ENCODE peak calls at places on chromosomes 11 and 22, in four cellular contexts. G, R, U and Y are unnamed samples.

GRCh38 chr11:75203641-75204011 is 36.9 kb upstream of the TPBGL start:
- DNase-seq in G (no peak), R (no peak), U (no peak), Y (no peak)

GRCh38 chr22:47784367-47784983 is 1022.0 kb downstream of the TBC1D22A start:
- DNase-seq in G (no peak), R (no peak), U (peak; percentile 43), Y (no peak)

GRCh38 chr11:111946499-111946898 is 9.4 kb downstream of the DIXDC1 start:
- DNase-seq in G (no peak), R (no peak), U (no peak), Y (peak; percentile 51)

GRCh38 chr11:74559110-74559933 is 33.1 kb upstream of the POLD3 start:
- DNase-seq in G (peak; percentile 55), R (no peak), U (no peak), Y (peak; percentile 18)

GRCh38 chr11:118251858-118252652 is at the start of gene MPZL3:
- DNase-seq in G (peak; percentile 44), R (peak; percentile 91), U (no peak), Y (peak; percentile 76)

GRCh38 chr11:74380746-74381439 is 17.3 kb downstream of the PGM2L1 start:
- DNase-seq in G (no peak), R (no peak), U (no peak), Y (no peak)

GRCh38 chr11:130024356-130024755 is 21.7 kb upstream of the PRDM10 start:
- DNase-seq in G (no peak), R (no peak), U (no peak), Y (no peak)

GRCh38 chr11:123176785-123177184 is 18.3 kb downstream of the CLMP start:
- DNase-seq in G (no peak), R (no peak), U (no peak), Y (no peak)

DNA sequence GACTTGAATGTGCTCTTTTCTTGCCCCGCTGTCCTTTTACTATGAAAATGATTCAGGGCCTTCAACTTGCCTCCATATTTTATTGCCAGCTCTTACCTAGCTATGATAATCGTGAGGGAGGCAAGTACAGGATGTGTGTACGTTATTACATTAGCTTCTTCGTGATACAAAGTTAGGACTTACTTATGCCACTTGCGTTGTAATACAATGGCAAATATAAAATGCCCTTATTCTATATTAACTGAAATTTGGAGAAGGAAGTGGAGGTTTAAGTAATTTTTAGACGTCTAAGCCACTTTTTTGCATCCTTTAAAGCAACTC is 10.8 kb upstream of the CCT8L2 start:
- DNase-seq in G (no peak), R (no peak), U (no peak), Y (no peak)
- H3K4me3 ChIP-seq in G (no peak overlapping the region), R (no peak overlapping the region), U (peak overlapping the region; percentile 71), Y (no peak overlapping the region)

GRCh38 chr11:133919330-133920108 is 37.2 kb downstream of the IGSF9B start:
- DNase-seq in G (no peak), R (no peak), U (no peak), Y (no peak)
- H3K4me3 ChIP-seq in G (no peak overlapping the region), R (no peak overlapping the region), U (no peak overlapping the region), Y (no peak overlapping the region)

GRCh38 chr22:31139866-31140716 is at the start of gene PLA2G3:
- DNase-seq in G (peak; percentile 60), R (no peak), U (no peak), Y (peak; percentile 33)
- H3K4me3 ChIP-seq in G (no peak within 1 kb of the TSS), R (no peak within 1 kb of the TSS), U (no peak within 1 kb of the TSS), Y (no peak within 1 kb of the TSS)

GRCh38 chr11:121417607-121418006 is 34.5 kb upstream of the SORL1 start:
- DNase-seq in G (no peak), R (no peak), U (no peak), Y (no peak)

GRCh38 chr11:121420398-121420797 is 31.7 kb upstream of the SORL1 start:
- DNase-seq in G (no peak), R (no peak), U (no peak), Y (no peak)

GRCh38 chr11:121416909-121417567 is 35.1 kb upstream of the SORL1 start:
- DNase-seq in G (peak; percentile 48), R (peak; percentile 41), U (peak; percentile 90), Y (peak; percentile 82)

GRCh38 chr11:121419839-121420238 is 32.3 kb upstream of the SORL1 start:
- DNase-seq in G (no peak), R (no peak), U (no peak), Y (no peak)

GRCh38 chr11:121418625-121419114 is 33.4 kb upstream of the SORL1 start:
- DNase-seq in G (no peak), R (peak; percentile 94), U (no peak), Y (no peak)
- H3K4me3 ChIP-seq in G (no peak overlapping the region), R (peak overlapping the region; percentile 30), U (no peak overlapping the region), Y (no peak overlapping the region)